ENCODE peak calls at places on chromosome 14, in six cellular contexts. A, T, B, U, L and G are unnamed samples.

GRCh38 chr14:22460461-22461195 is 128.4 kb downstream of the DAD1 start:
- DNase-seq in L (no peak), U (no peak), B (no peak), A (no peak), T (no peak), G (no peak)

GRCh38 chr14:100256339-100256895 is 17.5 kb downstream of the YY1 start:
- DNase-seq in T (no peak), U (no peak), B (no peak), L (no peak), A (no peak), G (no peak)

GRCh38 chr14:104576607-104577332 is 2.8 kb upstream of the C14orf180 start:
- DNase-seq in L (no peak), T (no peak), B (peak; percentile 2), U (no peak), A (no peak), G (peak; percentile 29)

GRCh38 chr14:77707355-77707723 is 484 bp downstream of the ALKBH1 start:
- DNase-seq in L (no peak), U (peak; percentile 39), T (no peak), B (peak; percentile 60), A (peak; percentile 4), G (peak; percentile 16)

GRCh38 chr14:73795974-73796373 is 55.7 kb upstream of the PTGR2 start:
- DNase-seq in T (peak; percentile 77), U (peak; percentile 65), A (no peak), L (no peak), B (peak; percentile 54), G (peak; percentile 82)

GRCh38 chr14:90722590-90722989 is 93.6 kb downstream of the TTC7B start:
- DNase-seq in T (no peak), B (no peak), L (no peak), A (no peak), U (no peak), G (no peak)

GRCh38 chr14:53979141-53979673 is 22.6 kb upstream of the BMP4 start:
- DNase-seq in T (no peak), A (no peak), L (no peak), U (no peak), B (no peak), G (no peak)

GRCh38 chr14:76138758-76139723 is 12.7 kb upstream of the GPATCH2L start:
- DNase-seq in B (no peak), U (no peak), A (peak; percentile 41), L (no peak), T (no peak), G (no peak)

GRCh38 chr14:71078481-71078880 is 171.2 kb downstream of the PCNX1 start:
- DNase-seq in L (no peak), U (no peak), A (no peak), B (no peak), T (no peak), G (no peak)

GRCh38 chr14:101109981-101110728 is 206.6 kb upstream of the RTL1 start:
- DNase-seq in U (no peak), L (peak; percentile 52), A (no peak), B (no peak), T (no peak), G (no peak)

GRCh38 chr14:95237956-95238355 is 80.6 kb upstream of the DICER1 start:
- DNase-seq in U (no peak), B (no peak), T (no peak), L (no peak), A (no peak), G (no peak)

GRCh38 chr14:77086017-77086727 is 11.9 kb upstream of the CIPC start:
- DNase-seq in U (no peak), T (no peak), A (no peak), L (no peak), B (no peak), G (no peak)

GRCh38 chr14:75978249-75978731 is 3.5 kb downstream of the TGFB3 start:
- DNase-seq in A (no peak), T (no peak), U (no peak), L (no peak), B (no peak), G (no peak)

GRCh38 chr14:52377940-52378339 is 63.8 kb downstream of the PTGER2 start:
- DNase-seq in T (no peak), L (no peak), A (no peak), U (no peak), B (no peak), G (no peak)

GRCh38 chr14:75522224-75522764 is at the start of gene BATF:
- DNase-seq in U (no peak), A (no peak), B (no peak), T (no peak), L (peak; percentile 80), G (no peak)

DNA sequence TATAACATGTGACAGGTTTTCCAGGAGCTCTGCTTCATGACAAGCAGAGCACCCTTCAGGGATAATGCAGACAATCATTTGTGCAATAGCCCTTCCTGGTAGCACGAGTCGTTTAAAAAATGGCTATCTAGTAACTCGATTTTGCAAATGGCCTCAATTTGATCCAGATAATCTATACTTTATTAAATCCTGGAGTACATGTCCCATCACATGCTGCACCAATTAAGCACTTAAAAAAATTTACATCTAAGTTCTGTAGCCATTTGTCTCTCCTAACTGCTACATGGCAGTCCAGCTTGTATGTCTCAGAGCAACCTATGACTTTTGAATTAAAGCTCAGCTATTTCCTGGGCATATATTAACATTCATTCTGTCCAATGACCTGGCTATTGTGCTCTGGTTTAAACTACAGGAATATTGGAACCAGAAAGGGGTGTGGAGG is 79.8 kb downstream of the TTC8 start:
- DNase-seq in U (no peak), T (no peak), A (no peak), B (no peak), L (no peak), G (no peak)
- TF ChIP-seq CTCF in U (no peak), T (no peak), A (no peak), B (no peak), L (no peak), G (no peak)

DNA sequence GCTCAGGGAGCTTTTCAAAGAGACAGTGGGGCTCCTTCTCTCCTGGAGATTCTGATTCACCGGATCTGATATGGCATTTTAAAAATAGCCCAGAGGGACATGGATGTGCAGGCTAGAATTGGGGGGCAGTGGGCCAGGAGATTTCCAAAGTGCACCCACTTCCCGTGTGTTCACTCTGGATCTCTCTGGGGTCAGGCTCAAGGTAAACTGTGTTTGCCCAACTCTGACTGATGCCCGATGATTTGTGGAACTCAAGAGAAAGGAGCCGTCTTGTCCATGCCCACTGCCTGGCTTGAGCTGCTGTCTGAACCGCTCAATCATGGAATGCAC is 17.9 kb downstream of the FAM181A start:
- DNase-seq in L (no peak), B (no peak), U (no peak), T (no peak), A (no peak), G (no peak)
- TF ChIP-seq CTCF in L (no peak), B (no peak), U (no peak), T (no peak), A (no peak), G (no peak)

DNA sequence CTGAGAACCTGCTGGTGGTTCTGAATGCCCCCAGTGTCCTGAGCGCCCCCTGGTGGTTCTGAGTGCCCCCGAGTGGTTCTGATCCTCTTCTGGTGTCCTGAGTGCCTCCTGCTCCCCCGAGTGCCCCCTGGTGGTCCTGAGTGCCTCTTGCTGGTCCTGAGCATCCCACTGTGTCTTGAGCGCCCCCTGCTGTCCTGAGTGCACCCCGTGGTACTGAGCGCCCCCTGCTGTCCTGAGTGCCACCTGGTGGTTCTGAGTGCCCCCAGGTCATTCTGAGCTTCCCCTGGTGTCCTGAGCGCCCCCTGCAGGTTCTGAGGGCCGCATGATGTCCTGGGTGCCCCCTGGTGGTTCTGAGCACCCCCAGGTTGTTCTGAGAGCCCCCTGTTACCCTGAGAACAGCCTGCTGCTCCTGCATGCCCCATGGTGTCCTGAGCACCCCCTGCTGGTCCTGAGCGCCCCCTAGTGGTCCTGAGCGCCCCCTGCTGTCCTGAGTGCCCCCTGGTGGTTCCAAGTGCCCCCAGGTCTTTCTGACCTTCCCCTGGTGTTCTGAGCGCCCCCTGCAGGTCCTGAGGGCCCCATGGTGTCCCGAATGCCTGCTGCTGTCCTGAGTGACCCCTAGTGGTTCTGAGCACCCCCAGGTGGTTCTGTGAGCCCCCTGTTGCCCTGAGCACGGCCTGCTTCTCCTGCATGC is 1165.4 kb downstream of the TMEM121 start:
- DNase-seq in B (no peak), A (no peak), U (no peak), L (peak; percentile 58), T (no peak), G (peak; percentile 41)
- TF ChIP-seq CTCF in B (peak; percentile 12), A (peak; percentile 29), U (no peak), L (no peak), T (peak; percentile 37), G (peak; percentile 56)

GRCh38 chr14:65959563-65960024 is 526.6 kb upstream of the CCDC196 start:
- DNase-seq in B (no peak), T (no peak), L (no peak), U (no peak), A (no peak), G (no peak)
- TF ChIP-seq CTCF in B (no peak), T (no peak), L (peak; percentile 1), U (no peak), A (no peak), G (no peak)

GRCh38 chr14:68655961-68656360 is 136.9 kb downstream of the ZFP36L1 start:
- DNase-seq in U (no peak), B (no peak), L (no peak), T (peak; percentile 18), A (no peak), G (peak; percentile 45)
- TF ChIP-seq CTCF in U (peak; percentile 6), B (no peak), L (no peak), T (peak; percentile 47), A (no peak), G (no peak)